ENCODE peak calls at places on chromosomes 2 and 18, in seven cellular contexts. One of them, this sample, is unnamed.
A peak's percentile ranks its signal among the peaks of the same experiment; 100 is the strongest.

GRCh38 chr2:239938651-239939486 is 86.3 kb downstream of the NDUFA10 start:
- DNase-seq in HFF-Myc: no peak
- DNase-seq in spleen: peak; percentile 59
- DNase-seq in HepG2: no peak
- DNase-seq in GM23248: no peak
- DNase-seq in skeletal muscle cell: no peak
- DNase-seq in astrocyte of the cerebellum: no peak
- DNase-seq in this sample: no peak

GRCh38 chr2:48312126-48312525 is 217.8 kb upstream of the STON1 start:
- DNase-seq in HFF-Myc: no peak
- DNase-seq in spleen: no peak
- DNase-seq in HepG2: peak; percentile 25
- DNase-seq in GM23248: no peak
- DNase-seq in skeletal muscle cell: no peak
- DNase-seq in astrocyte of the cerebellum: no peak
- DNase-seq in this sample: no peak

GRCh38 chr2:37026050-37026449 is 58.1 kb downstream of the HEATR5B start:
- DNase-seq in HFF-Myc: peak; percentile 4
- DNase-seq in spleen: no peak
- DNase-seq in HepG2: peak; percentile 34
- DNase-seq in GM23248: peak; percentile 11
- DNase-seq in skeletal muscle cell: no peak
- DNase-seq in astrocyte of the cerebellum: no peak
- DNase-seq in this sample: no peak

GRCh38 chr2:64426191-64426952 is 27.6 kb upstream of the LGALSL start:
- DNase-seq in HFF-Myc: no peak
- DNase-seq in spleen: no peak
- DNase-seq in HepG2: no peak
- DNase-seq in GM23248: peak; percentile 7
- DNase-seq in skeletal muscle cell: no peak
- DNase-seq in astrocyte of the cerebellum: no peak
- DNase-seq in this sample: no peak

GRCh38 chr18:2223859-2224258 is 347.4 kb downstream of the METTL4 start:
- DNase-seq in HFF-Myc: peak; percentile 7
- DNase-seq in spleen: no peak
- DNase-seq in HepG2: peak; percentile 11
- DNase-seq in GM23248: peak; percentile 30
- DNase-seq in skeletal muscle cell: no peak
- DNase-seq in astrocyte of the cerebellum: peak; percentile 38
- DNase-seq in this sample: no peak

GRCh38 chr2:237572742-237573101 is 6.3 kb downstream of the PRLH start:
- DNase-seq in HFF-Myc: no peak
- DNase-seq in spleen: peak; percentile 51
- DNase-seq in HepG2: no peak
- DNase-seq in GM23248: no peak
- DNase-seq in skeletal muscle cell: no peak
- DNase-seq in astrocyte of the cerebellum: no peak
- DNase-seq in this sample: no peak

GRCh38 chr2:157178865-157179264 is 78.6 kb upstream of the GALNT5 start:
- DNase-seq in HFF-Myc: no peak
- DNase-seq in spleen: no peak
- DNase-seq in HepG2: no peak
- DNase-seq in GM23248: no peak
- DNase-seq in skeletal muscle cell: no peak
- DNase-seq in astrocyte of the cerebellum: no peak
- DNase-seq in this sample: no peak

GRCh38 chr2:112751451-112752197 is 12.8 kb downstream of the CKAP2L start:
- DNase-seq in HFF-Myc: no peak
- DNase-seq in spleen: no peak
- DNase-seq in HepG2: peak; percentile 34
- DNase-seq in GM23248: no peak
- DNase-seq in skeletal muscle cell: no peak
- DNase-seq in astrocyte of the cerebellum: no peak
- DNase-seq in this sample: no peak

GRCh38 chr2:45623120-45623519 is 12.1 kb upstream of the SRBD1 start:
- DNase-seq in HFF-Myc: no peak
- DNase-seq in spleen: no peak
- DNase-seq in HepG2: no peak
- DNase-seq in GM23248: no peak
- DNase-seq in skeletal muscle cell: no peak
- DNase-seq in astrocyte of the cerebellum: no peak
- DNase-seq in this sample: no peak

GRCh38 chr2:176514805-176515500 is 245.7 kb downstream of the MTX2 start:
- DNase-seq in HFF-Myc: no peak
- DNase-seq in spleen: no peak
- DNase-seq in HepG2: no peak
- DNase-seq in GM23248: no peak
- DNase-seq in skeletal muscle cell: no peak
- DNase-seq in astrocyte of the cerebellum: no peak
- DNase-seq in this sample: no peak

GRCh38 chr18:50792885-50793284 is 26.9 kb downstream of the MRO start:
- DNase-seq in HFF-Myc: no peak
- DNase-seq in spleen: no peak
- DNase-seq in HepG2: no peak
- DNase-seq in GM23248: no peak
- DNase-seq in skeletal muscle cell: no peak
- DNase-seq in astrocyte of the cerebellum: no peak
- DNase-seq in this sample: no peak

GRCh38 chr2:231182500-231182899 is 15.9 kb upstream of the ARMC9 start:
- DNase-seq in HFF-Myc: no peak
- DNase-seq in spleen: no peak
- DNase-seq in HepG2: no peak
- DNase-seq in GM23248: no peak
- DNase-seq in skeletal muscle cell: no peak
- DNase-seq in astrocyte of the cerebellum: no peak
- DNase-seq in this sample: no peak

GRCh38 chr2:158501301-158501700 is 44.5 kb downstream of the PKP4 start:
- DNase-seq in HFF-Myc: no peak
- DNase-seq in spleen: no peak
- DNase-seq in HepG2: no peak
- DNase-seq in GM23248: no peak
- DNase-seq in skeletal muscle cell: no peak
- DNase-seq in astrocyte of the cerebellum: no peak
- DNase-seq in this sample: no peak

GRCh38 chr2:159195719-159196118 is 90.8 kb downstream of the WDSUB1 start:
- DNase-seq in HFF-Myc: no peak
- DNase-seq in spleen: peak; percentile 57
- DNase-seq in HepG2: no peak
- DNase-seq in GM23248: no peak
- DNase-seq in skeletal muscle cell: no peak
- DNase-seq in astrocyte of the cerebellum: no peak
- DNase-seq in this sample: no peak

GRCh38 chr18:13223341-13224148 is 5.0 kb downstream of the LDLRAD4 start:
- DNase-seq in HFF-Myc: no peak
- DNase-seq in spleen: no peak
- DNase-seq in HepG2: no peak
- DNase-seq in GM23248: no peak
- DNase-seq in skeletal muscle cell: no peak
- DNase-seq in astrocyte of the cerebellum: no peak
- DNase-seq in this sample: no peak

GRCh38 chr18:13221821-13222220 is 3.3 kb downstream of the LDLRAD4 start:
- DNase-seq in HFF-Myc: no peak
- DNase-seq in spleen: no peak
- DNase-seq in HepG2: no peak
- DNase-seq in GM23248: no peak
- DNase-seq in skeletal muscle cell: no peak
- DNase-seq in astrocyte of the cerebellum: peak; percentile 13
- DNase-seq in this sample: no peak

GRCh38 chr18:13225261-13225660 is 6.7 kb downstream of the LDLRAD4 start:
- DNase-seq in HFF-Myc: no peak
- DNase-seq in spleen: no peak
- DNase-seq in HepG2: no peak
- DNase-seq in GM23248: no peak
- DNase-seq in skeletal muscle cell: no peak
- DNase-seq in astrocyte of the cerebellum: no peak
- DNase-seq in this sample: no peak

GRCh38 chr18:13220326-13220991 is 1.9 kb downstream of the LDLRAD4 start:
- DNase-seq in HFF-Myc: no peak
- DNase-seq in spleen: no peak
- DNase-seq in HepG2: no peak
- DNase-seq in GM23248: no peak
- DNase-seq in skeletal muscle cell: no peak
- DNase-seq in astrocyte of the cerebellum: no peak
- DNase-seq in this sample: no peak

GRCh38 chr18:13222371-13223281 is 4.1 kb downstream of the LDLRAD4 start:
- DNase-seq in HFF-Myc: no peak
- DNase-seq in spleen: no peak
- DNase-seq in HepG2: peak; percentile 42
- DNase-seq in GM23248: peak; percentile 28
- DNase-seq in skeletal muscle cell: peak; percentile 1
- DNase-seq in astrocyte of the cerebellum: no peak
- DNase-seq in this sample: no peak
- H3K4me3 ChIP-seq in HFF-Myc: no peak overlapping the region
- H3K4me3 ChIP-seq in spleen: no peak overlapping the region
- H3K4me3 ChIP-seq in HepG2: no peak overlapping the region
- H3K4me3 ChIP-seq in GM23248: no peak overlapping the region
- H3K4me3 ChIP-seq in skeletal muscle cell: no peak overlapping the region
- H3K4me3 ChIP-seq in astrocyte of the cerebellum: no peak overlapping the region
- H3K4me3 ChIP-seq in this sample: no peak overlapping the region

DNA sequence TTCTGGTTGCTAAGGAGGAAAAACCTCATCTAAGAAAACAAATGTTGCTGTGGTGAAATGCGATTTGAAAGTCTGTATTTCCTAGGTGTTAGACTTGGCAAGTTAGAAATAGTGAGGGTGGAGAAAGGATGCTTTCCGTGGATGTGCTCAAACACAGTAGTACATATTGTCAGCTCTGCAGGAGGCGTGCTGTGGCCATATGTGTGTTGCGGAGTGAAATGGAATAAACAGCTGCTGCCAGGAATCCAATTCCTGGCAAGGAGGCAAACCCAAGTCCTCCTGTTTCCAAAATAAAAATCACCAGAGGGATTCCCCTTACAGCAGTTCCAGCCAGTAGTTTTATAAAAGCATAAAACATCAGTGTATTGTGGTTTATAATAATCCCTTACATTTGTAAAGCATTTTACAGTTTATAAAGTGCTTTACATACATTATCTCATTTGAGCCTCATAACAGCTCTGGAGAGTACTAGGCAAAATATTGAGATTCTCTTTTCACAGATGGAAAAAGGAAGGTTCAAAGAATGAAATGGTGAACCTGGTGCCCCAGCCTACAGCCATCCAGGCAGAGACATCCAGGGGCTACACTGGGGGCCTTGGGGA is 205.8 kb downstream of the AGPS start:
- DNase-seq in HFF-Myc: peak; percentile 43
- DNase-seq in spleen: no peak
- DNase-seq in HepG2: no peak
- DNase-seq in GM23248: peak; percentile 56
- DNase-seq in skeletal muscle cell: peak; percentile 52
- DNase-seq in astrocyte of the cerebellum: peak; percentile 75
- DNase-seq in this sample: no peak
- H3K4me3 ChIP-seq in HFF-Myc: no peak overlapping the region
- H3K4me3 ChIP-seq in spleen: no peak overlapping the region
- H3K4me3 ChIP-seq in HepG2: no peak overlapping the region
- H3K4me3 ChIP-seq in GM23248: no peak overlapping the region
- H3K4me3 ChIP-seq in skeletal muscle cell: no peak overlapping the region
- H3K4me3 ChIP-seq in astrocyte of the cerebellum: no peak overlapping the region
- H3K4me3 ChIP-seq in this sample: no peak overlapping the region

GRCh38 chr2:111030271-111030891 is 90.3 kb upstream of the BCL2L11 start:
- DNase-seq in HFF-Myc: no peak
- DNase-seq in spleen: no peak
- DNase-seq in HepG2: no peak
- DNase-seq in GM23248: no peak
- DNase-seq in skeletal muscle cell: no peak
- DNase-seq in astrocyte of the cerebellum: peak; percentile 12
- DNase-seq in this sample: no peak

GRCh38 chr2:111036042-111036441 is 84.7 kb upstream of the BCL2L11 start:
- DNase-seq in HFF-Myc: no peak
- DNase-seq in spleen: no peak
- DNase-seq in HepG2: no peak
- DNase-seq in GM23248: no peak
- DNase-seq in skeletal muscle cell: no peak
- DNase-seq in astrocyte of the cerebellum: no peak
- DNase-seq in this sample: no peak

GRCh38 chr2:111029135-111029927 is 91.4 kb upstream of the BCL2L11 start:
- DNase-seq in HFF-Myc: no peak
- DNase-seq in spleen: no peak
- DNase-seq in HepG2: no peak
- DNase-seq in GM23248: no peak
- DNase-seq in skeletal muscle cell: no peak
- DNase-seq in astrocyte of the cerebellum: no peak
- DNase-seq in this sample: peak; percentile 32

GRCh38 chr2:111031546-111032484 is 88.9 kb upstream of the BCL2L11 start:
- DNase-seq in HFF-Myc: no peak
- DNase-seq in spleen: no peak
- DNase-seq in HepG2: no peak
- DNase-seq in GM23248: no peak
- DNase-seq in skeletal muscle cell: no peak
- DNase-seq in astrocyte of the cerebellum: no peak
- DNase-seq in this sample: no peak

DNA sequence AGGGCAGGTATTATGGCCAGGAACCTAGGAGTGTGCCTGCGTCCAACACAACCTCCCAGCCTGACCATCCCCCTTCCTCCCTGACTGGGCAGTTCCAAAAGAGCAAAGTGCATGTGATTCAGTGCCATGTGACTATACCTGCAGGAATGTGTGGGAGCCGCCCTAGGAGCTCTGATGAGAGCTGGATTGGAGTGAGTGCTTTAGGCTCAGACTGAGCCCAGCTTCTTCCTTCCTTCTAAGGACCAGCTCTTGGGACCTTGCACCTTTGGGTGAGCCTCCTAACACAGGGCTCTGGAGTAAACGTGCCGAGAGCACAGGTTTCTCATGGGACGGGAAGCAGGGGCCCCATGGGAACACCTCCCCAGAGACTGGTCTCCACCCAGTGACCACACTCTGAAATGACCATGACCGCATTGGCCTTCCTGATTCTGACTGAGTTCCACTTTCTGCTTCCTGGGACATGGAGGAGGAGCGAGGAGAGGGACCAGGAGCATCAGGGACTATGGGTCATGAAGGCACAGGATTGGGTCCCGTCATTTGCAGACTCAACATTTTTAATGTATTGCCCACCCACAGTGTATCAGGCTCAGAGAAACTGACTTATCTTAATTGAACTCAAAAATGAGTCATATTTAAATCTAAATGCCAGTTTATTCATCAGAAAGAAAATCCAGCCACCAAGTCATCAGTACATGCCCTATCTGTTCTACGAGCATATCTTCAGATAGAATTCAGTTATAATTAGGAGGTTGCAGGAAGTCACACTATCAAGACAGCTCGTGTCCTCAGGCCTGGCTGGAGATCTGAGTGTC is 87.8 kb upstream of the BCL2L11 start:
- DNase-seq in HFF-Myc: no peak
- DNase-seq in spleen: no peak
- DNase-seq in HepG2: peak; percentile 81
- DNase-seq in GM23248: peak; percentile 8
- DNase-seq in skeletal muscle cell: no peak
- DNase-seq in astrocyte of the cerebellum: no peak
- DNase-seq in this sample: no peak
- H3K4me3 ChIP-seq in HFF-Myc: no peak overlapping the region
- H3K4me3 ChIP-seq in spleen: no peak overlapping the region
- H3K4me3 ChIP-seq in HepG2: no peak overlapping the region
- H3K4me3 ChIP-seq in GM23248: no peak overlapping the region
- H3K4me3 ChIP-seq in skeletal muscle cell: no peak overlapping the region
- H3K4me3 ChIP-seq in astrocyte of the cerebellum: no peak overlapping the region
- H3K4me3 ChIP-seq in this sample: no peak overlapping the region

GRCh38 chr18:37254256-37254880 is 311.2 kb downstream of the CELF4 start:
- DNase-seq in HFF-Myc: no peak
- DNase-seq in spleen: peak; percentile 68
- DNase-seq in HepG2: no peak
- DNase-seq in GM23248: peak; percentile 14
- DNase-seq in skeletal muscle cell: no peak
- DNase-seq in astrocyte of the cerebellum: no peak
- DNase-seq in this sample: no peak
- H3K4me3 ChIP-seq in HFF-Myc: no peak overlapping the region
- H3K4me3 ChIP-seq in spleen: peak overlapping the region; percentile 17
- H3K4me3 ChIP-seq in HepG2: peak overlapping the region; percentile 16
- H3K4me3 ChIP-seq in GM23248: peak overlapping the region; percentile 22
- H3K4me3 ChIP-seq in skeletal muscle cell: peak overlapping the region; percentile 34
- H3K4me3 ChIP-seq in astrocyte of the cerebellum: peak overlapping the region; percentile 36
- H3K4me3 ChIP-seq in this sample: peak overlapping the region; percentile 26

GRCh38 chr2:160362018-160362417 is 131.6 kb downstream of the RBMS1 start:
- DNase-seq in HFF-Myc: no peak
- DNase-seq in spleen: no peak
- DNase-seq in HepG2: no peak
- DNase-seq in GM23248: no peak
- DNase-seq in skeletal muscle cell: no peak
- DNase-seq in astrocyte of the cerebellum: no peak
- DNase-seq in this sample: no peak
- H3K4me3 ChIP-seq in HFF-Myc: no peak overlapping the region
- H3K4me3 ChIP-seq in spleen: no peak overlapping the region
- H3K4me3 ChIP-seq in HepG2: no peak overlapping the region
- H3K4me3 ChIP-seq in GM23248: no peak overlapping the region
- H3K4me3 ChIP-seq in skeletal muscle cell: no peak overlapping the region
- H3K4me3 ChIP-seq in astrocyte of the cerebellum: no peak overlapping the region
- H3K4me3 ChIP-seq in this sample: no peak overlapping the region